ENCODE peak calls at places on chromosomes 13 and 19, in seven cellular contexts. V is right lobe of liver, O is colonic mucosa, D is left ventricle myocardium inferior, G is SJSA1, L is upper lobe of right lung, T is transverse colon. Y is an unnamed sample.

GRCh38 chr13:92745233-92745632 is 481.4 kb upstream of the GPC6 start:
- DNase-seq in L (no peak), T (no peak), G (no peak), D (no peak), O (no peak), V (no peak), Y (no peak)

GRCh38 chr19:29318581-29318980 is 105.6 kb upstream of the UQCRFS1 start:
- DNase-seq in D (no peak), V (no peak), G (no peak), L (peak; percentile 8), T (no peak), O (no peak), Y (no peak)

GRCh38 chr19:737591-738093 is 13.3 kb upstream of the MISP start:
- DNase-seq in V (no peak), L (no peak), O (peak; percentile 70), T (peak; percentile 72), G (peak; percentile 70), D (no peak), Y (no peak)

GRCh38 chr19:58117841-58118575 is 20.0 kb upstream of the ZSCAN18 start:
- DNase-seq in D (no peak), L (no peak), V (no peak), O (no peak), T (no peak), G (no peak), Y (no peak)

GRCh38 chr13:44220948-44221347 is 152.7 kb upstream of the SERP2 start:
- DNase-seq in T (no peak), G (no peak), D (no peak), O (no peak), V (no peak), L (no peak), Y (no peak)

GRCh38 chr19:45364696-45365095 is 5.7 kb downstream of the ERCC2 start:
- DNase-seq in L (no peak), T (no peak), D (no peak), G (no peak), V (no peak), O (no peak), Y (no peak)

GRCh38 chr13:26226209-26226608 is 4.1 kb upstream of the RNF6 start:
- DNase-seq in G (no peak), D (no peak), O (no peak), L (no peak), V (no peak), T (no peak), Y (no peak)

GRCh38 chr13:48570225-48570828 is 37.4 kb upstream of the RCBTB2 start:
- DNase-seq in T (no peak), L (no peak), D (no peak), G (no peak), O (no peak), V (no peak), Y (no peak)

GRCh38 chr19:12996542-12997094 is 1.3 kb downstream of the NFIX start:
- DNase-seq in G (peak; percentile 59), L (no peak), D (no peak), T (no peak), O (no peak), V (peak; percentile 63), Y (no peak)

GRCh38 chr19:41994521-41994971 is 516 bp upstream of the ATP1A3 start:
- DNase-seq in V (no peak), O (no peak), G (no peak), L (no peak), T (no peak), D (no peak), Y (no peak)

GRCh38 chr13:48334534-48335127 is 31.1 kb downstream of the RB1 start:
- DNase-seq in T (no peak), O (no peak), G (no peak), V (no peak), D (no peak), L (no peak), Y (no peak)

GRCh38 chr13:45119469-45119989 is 781 bp upstream of the GTF2F2 start:
- DNase-seq in G (no peak), D (no peak), V (no peak), T (peak; percentile 18), L (no peak), O (peak; percentile 42), Y (no peak)

GRCh38 chr19:720691-721160 is 12.0 kb downstream of the PALM start:
- DNase-seq in D (no peak), V (no peak), L (no peak), G (no peak), T (no peak), O (no peak), Y (no peak)

GRCh38 chr13:26531751-26532150 is 25.7 kb upstream of the WASF3 start:
- DNase-seq in D (no peak), T (no peak), V (no peak), G (no peak), L (no peak), O (no peak), Y (no peak)

GRCh38 chr19:6800991-6801396 is 28.5 kb downstream of the VAV1 start:
- DNase-seq in T (no peak), O (no peak), D (no peak), L (no peak), G (no peak), V (no peak), Y (no peak)

GRCh38 chr19:40143612-40144011 is 47.6 kb upstream of the MAP3K10 start:
- DNase-seq in T (peak; percentile 41), G (no peak), L (no peak), O (no peak), D (peak; percentile 28), V (no peak), Y (peak; percentile 80)

GRCh38 chr13:24208314-24208713 is 47.8 kb downstream of the SPATA13 start:
- DNase-seq in V (no peak), D (no peak), T (no peak), O (no peak), G (no peak), L (no peak), Y (no peak)

GRCh38 chr19:45070861-45071544 is 5.3 kb downstream of the ZNF296 start:
- DNase-seq in O (no peak), D (no peak), T (no peak), G (no peak), V (no peak), L (no peak), Y (no peak)

GRCh38 chr19:47607564-47608073 is 1.3 kb upstream of the BICRA start:
- DNase-seq in T (no peak), D (no peak), L (no peak), O (no peak), G (no peak), V (no peak), Y (no peak)

GRCh38 chr19:47609885-47610545 is 1.1 kb downstream of the BICRA start:
- DNase-seq in V (peak; percentile 75), O (peak; percentile 70), T (peak; percentile 69), L (peak; percentile 76), G (peak; percentile 69), D (peak; percentile 45), Y (no peak)

GRCh38 chr19:47608074-47608907 is 643 bp upstream of the BICRA start:
- DNase-seq in O (peak; percentile 95), D (peak; percentile 95), L (peak; percentile 96), V (peak; percentile 97), G (peak; percentile 93), T (peak; percentile 97), Y (no peak)

GRCh38 chr19:47610546-47610894 is 1.6 kb downstream of the BICRA start:
- DNase-seq in V (no peak), G (no peak), O (no peak), T (no peak), L (no peak), D (no peak), Y (no peak)

DNA sequence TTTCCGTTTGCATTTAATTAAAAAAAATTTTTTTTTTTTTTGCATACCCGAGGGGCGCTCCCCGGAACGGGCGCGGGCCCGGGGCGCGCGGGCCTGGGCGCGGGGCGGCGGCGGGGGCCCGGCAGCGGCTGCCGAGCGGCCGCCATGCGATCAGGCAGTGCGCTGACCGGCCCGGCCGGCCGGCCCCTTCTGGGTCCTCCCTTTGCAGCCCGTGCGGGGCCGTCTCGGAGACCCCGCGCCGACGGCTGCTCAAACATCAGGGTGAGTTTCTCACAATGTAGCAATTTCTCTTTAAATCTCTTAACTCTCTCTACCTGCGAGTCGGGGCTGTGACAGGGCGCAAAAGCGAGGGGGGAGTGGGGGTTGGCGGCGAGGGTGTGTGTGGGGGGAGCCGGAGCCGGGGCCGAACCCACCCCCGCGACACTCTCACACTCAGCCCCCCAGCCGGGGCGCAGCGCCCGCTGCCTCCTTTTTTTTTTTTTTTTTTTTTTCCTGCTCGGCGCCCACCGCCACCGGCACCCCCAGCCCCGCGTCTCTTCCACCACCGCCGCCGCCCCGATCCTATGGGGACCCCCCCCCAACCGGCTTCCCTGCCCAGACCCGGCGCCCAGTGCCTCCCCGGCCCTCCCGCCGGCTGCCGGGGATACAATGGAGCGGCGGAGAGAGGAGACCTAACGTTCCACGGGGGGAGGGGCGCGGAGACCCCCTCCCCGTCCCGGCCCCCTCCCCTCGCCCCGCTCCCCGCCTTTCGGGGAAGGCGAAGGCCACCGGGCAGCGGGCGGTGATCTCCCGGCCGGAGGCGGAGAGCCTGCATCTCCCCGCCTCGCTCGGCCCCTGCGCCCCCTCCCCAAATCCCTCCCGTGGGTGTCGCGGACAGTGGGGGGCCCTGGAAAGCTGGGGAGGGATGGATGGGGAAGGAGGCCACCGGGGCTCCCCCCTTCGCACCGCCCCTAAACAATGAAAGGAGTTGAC is at the start of gene BICRA:
- DNase-seq in G (peak; percentile 81), D (peak; percentile 86), V (peak; percentile 81), O (peak; percentile 74), T (peak; percentile 84), L (peak; percentile 94), Y (no peak)
- H3K4me3 ChIP-seq in G (peak within 1 kb of the TSS; percentile 89), D (peak within 1 kb of the TSS; percentile 100), V (peak within 1 kb of the TSS; percentile 99), O (peak within 1 kb of the TSS; percentile 69), T (peak within 1 kb of the TSS; percentile 90), L (peak within 1 kb of the TSS; percentile 99), Y (peak within 1 kb of the TSS; percentile 97)

DNA sequence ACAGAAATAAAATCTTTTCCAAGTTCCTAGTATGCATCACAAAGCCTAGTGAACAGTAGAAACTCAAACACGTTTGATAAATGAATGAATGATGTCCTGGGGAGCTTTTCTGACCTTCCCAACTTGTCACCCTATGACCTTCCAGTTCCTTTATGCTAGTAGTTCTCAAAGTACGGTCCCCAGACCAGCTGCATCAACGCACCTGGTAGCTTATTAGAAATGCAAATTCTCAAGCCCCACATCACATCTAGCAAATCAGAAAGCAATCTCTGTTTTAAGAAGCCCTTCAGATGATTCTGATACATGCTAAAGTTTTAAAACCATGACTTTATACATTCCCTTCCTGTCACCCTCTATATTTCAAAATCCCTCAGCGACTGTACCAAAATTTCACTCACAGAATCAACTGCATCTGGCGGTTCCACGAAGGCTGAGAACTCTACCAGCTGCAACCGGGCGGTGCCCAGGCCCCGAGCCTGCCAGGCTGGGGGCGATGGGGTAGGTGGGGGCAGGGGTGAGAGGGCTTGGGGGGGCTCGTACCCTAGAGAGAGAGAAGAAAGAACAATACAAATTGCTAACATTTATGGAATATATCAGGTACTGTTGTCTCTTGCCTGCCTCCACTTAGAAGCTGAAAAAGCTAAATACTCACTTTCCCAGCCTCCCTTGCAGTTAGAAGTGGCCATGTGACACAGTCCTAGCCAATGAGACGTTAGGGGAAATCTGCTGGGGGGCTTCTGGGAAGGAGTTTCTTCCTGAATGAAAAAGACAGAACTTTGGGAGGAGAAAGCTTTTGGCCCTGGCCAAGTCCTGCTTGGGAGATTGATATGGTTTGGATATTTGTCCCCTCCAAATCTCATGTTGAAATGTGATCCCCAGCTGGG is 13.3 kb downstream of the CD37 start:
- DNase-seq in G (no peak), V (no peak), L (no peak), T (no peak), D (no peak), O (no peak), Y (no peak)
- H3K36me3 ChIP-seq in G (peaks cover 62% of the 10 kb centered on the region), V (no peaks in the 10 kb centered on the region), L (peaks cover 62% of the 10 kb centered on the region), T (no peaks in the 10 kb centered on the region), D (peaks cover 99% of the 10 kb centered on the region), O (no peaks in the 10 kb centered on the region), Y (peaks cover 92% of the 10 kb centered on the region)

GRCh38 chr19:2041436-2041685 is 9.7 kb downstream of the MKNK2 start:
- DNase-seq in G (peak; percentile 38), O (no peak), D (no peak), L (no peak), V (no peak), T (no peak), Y (no peak)
- H3K4me3 ChIP-seq in G (no peak overlapping the region), O (peak overlapping the region; percentile 30), D (peak overlapping the region; percentile 56), L (no peak overlapping the region), V (peak overlapping the region; percentile 54), T (peak overlapping the region; percentile 44), Y (peak overlapping the region; percentile 79)

GRCh38 chr13:113996912-113997745 is 23.3 kb upstream of the C13orf46 start:
- DNase-seq in T (no peak), V (no peak), L (no peak), G (no peak), D (no peak), O (no peak), Y (no peak)
- H3K36me3 ChIP-seq in T (no peaks in the 10 kb centered on the region), V (no peaks in the 10 kb centered on the region), L (peaks cover 5% of the 10 kb centered on the region), G (peaks cover 40% of the 10 kb centered on the region), D (peaks cover 6% of the 10 kb centered on the region), O (no peaks in the 10 kb centered on the region), Y (no peaks in the 10 kb centered on the region)

Y was measured in SK-N-MC.